ENCODE peak calls at places on chromosomes 11 and 22, in ten cellular contexts. V is KG1; W is A549; S is body of pancreas; E is CD4-positive, CD25-positive, alpha-beta regulatory T cell; N is activated T-helper 1 cell treated with Interleukin-2 at 50 U/mL for 16 hours; M is NCI-H1105 treated with DMSO at 0.1 percent for 48 hours; L is aorta; D is activated CD8-positive, alpha-beta memory T cell treated with anti-CD3 and anti-CD28 coated beads, Interleukin-2, amount 10 ng/mL, durations not matched to agents 7 days and 5 days; I is activated CD4-positive, CD25-positive, alpha-beta regulatory T cell. G is an unnamed sample.

GRCh38 chr11:115214644-115215305 is 289.4 kb downstream of the CADM1 start:
- DNase-seq in S (no peak), M (no peak), E (no peak), L (no peak), V (no peak), N (no peak), I (no peak), D (no peak), W (no peak), G (no peak)

GRCh38 chr22:29615705-29616104 is 12.3 kb downstream of the NF2 start:
- DNase-seq in W (no peak), I (no peak), E (no peak), S (no peak), L (no peak), D (no peak), M (no peak), V (no peak), N (no peak), G (no peak)

GRCh38 chr11:73140213-73141030 is 1.7 kb downstream of the FCHSD2 start:
- DNase-seq in M (peak), E (peak), W (peak), S (no peak), V (no peak), D (peak), I (no peak), L (no peak), N (no peak), G (no peak)

GRCh38 chr11:102187416-102188125 is 77.3 kb downstream of the YAP1 start:
- DNase-seq in E (no peak), I (no peak), M (no peak), V (no peak), W (no peak), L (no peak), N (no peak), D (no peak), S (no peak), G (no peak)

GRCh38 chr22:50304528-50305392 is 2.7 kb downstream of the PLXNB2 start:
- DNase-seq in S (no peak), W (peak), I (no peak), M (no peak), D (no peak), N (no peak), E (no peak), L (no peak), V (no peak), G (no peak)

GRCh38 chr11:23875407-23875950 is 621.4 kb upstream of the LUZP2 start:
- DNase-seq in N (no peak), V (no peak), W (no peak), S (no peak), D (no peak), L (no peak), M (no peak), I (no peak), E (no peak), G (no peak)

GRCh38 chr11:101864098-101864497 is 50.7 kb upstream of the CEP126 start:
- DNase-seq in S (no peak), E (no peak), I (no peak), D (no peak), W (no peak), M (no peak), V (no peak), N (no peak), L (no peak), G (no peak)

GRCh38 chr11:15968461-15969130 is 387.8 kb downstream of the SOX6 start:
- DNase-seq in M (no peak), I (no peak), W (no peak), E (no peak), D (no peak), N (no peak), S (no peak), V (no peak), L (no peak), G (no peak)

GRCh38 chr11:78414321-78415051 is 3.1 kb downstream of the GAB2 start:
- DNase-seq in E (peak), V (no peak), W (peak), L (no peak), D (no peak), N (no peak), M (peak), I (no peak), S (no peak), G (no peak)

GRCh38 chr11:100824041-100824440 is 137.0 kb downstream of the ARHGAP42 start:
- DNase-seq in L (no peak), M (no peak), V (no peak), W (no peak), I (no peak), E (no peak), S (no peak), N (no peak), D (no peak), G (no peak)

GRCh38 chr11:134390706-134391105 is 21.3 kb downstream of the B3GAT1 start:
- DNase-seq in V (no peak), M (no peak), S (no peak), E (no peak), L (no peak), W (no peak), I (no peak), N (no peak), D (no peak), G (no peak)

GRCh38 chr11:111840143-111840542 is 31.2 kb downstream of the ALG9 start:
- DNase-seq in S (no peak), W (no peak), L (no peak), V (no peak), M (no peak), I (no peak), N (no peak), D (no peak), E (no peak), G (no peak)

GRCh38 chr11:79592441-79593223 is 151.8 kb upstream of the TENM4 start:
- DNase-seq in V (no peak), W (no peak), I (no peak), D (no peak), L (no peak), M (peak), S (no peak), N (no peak), E (no peak), G (no peak)

GRCh38 chr11:65382804-65383368 is 440 bp upstream of the SLC25A45 start:
- DNase-seq in S (peak), W (no peak), D (no peak), E (no peak), M (no peak), V (no peak), N (no peak), L (no peak), I (no peak), G (no peak)

GRCh38 chr11:10326080-10326964 is 21.4 kb downstream of the ADM start:
- DNase-seq in V (no peak), D (no peak), I (no peak), L (no peak), N (no peak), M (no peak), W (peak), S (peak), E (no peak), G (no peak)

GRCh38 chr11:15801616-15802015 is 554.7 kb downstream of the SOX6 start:
- DNase-seq in W (no peak), V (no peak), D (no peak), N (no peak), M (no peak), I (no peak), E (no peak), L (no peak), S (no peak), G (no peak)

GRCh38 chr11:133898770-133899115 is 53.4 kb upstream of the SPATA19 start:
- DNase-seq in I (no peak), L (no peak), N (no peak), S (no peak), E (no peak), D (peak), M (no peak), V (no peak), W (no peak), G (no peak)

GRCh38 chr11:45902452-45903380 is 4.4 kb downstream of the FREY1 start:
- DNase-seq in V (no peak), L (peak), S (no peak), N (no peak), E (no peak), D (no peak), W (no peak), M (no peak), I (no peak), G (no peak)

GRCh38 chr11:134510641-134511040 is 98.6 kb upstream of the B3GAT1 start:
- DNase-seq in N (no peak), V (no peak), M (no peak), D (no peak), E (no peak), I (no peak), L (peak), W (no peak), S (peak), G (no peak)

GRCh38 chr22:34903416-34903815 is 162.5 kb upstream of the ISX start:
- DNase-seq in I (no peak), W (no peak), M (no peak), S (no peak), N (no peak), E (no peak), V (no peak), D (no peak), L (no peak), G (no peak)

GRCh38 chr11:131229221-131229620 is 141.2 kb upstream of the NTM start:
- DNase-seq in I (no peak), S (no peak), E (no peak), L (no peak), N (no peak), V (no peak), M (no peak), W (no peak), D (no peak), G (no peak)

GRCh38 chr22:36056980-36057379 is 28.4 kb upstream of the RBFOX2 start:
- DNase-seq in E (no peak), I (no peak), M (no peak), D (no peak), W (no peak), V (no peak), N (no peak), L (no peak), S (no peak), G (no peak)

GRCh38 chr22:25368271-25368670 is 148.8 kb downstream of the CRYBB2 start:
- DNase-seq in I (no peak), L (no peak), E (no peak), D (no peak), N (no peak), M (no peak), V (no peak), W (peak), S (no peak), G (no peak)

GRCh38 chr11:118621898-118622375 is 14.5 kb downstream of the PHLDB1 start:
- DNase-seq in E (no peak), M (no peak), W (no peak), D (no peak), S (no peak), V (no peak), I (no peak), N (no peak), L (no peak), G (no peak)

GRCh38 chr22:24928322-24928721 is 18.2 kb downstream of the LHFPL7 start:
- DNase-seq in E (no peak), I (no peak), L (no peak), M (no peak), V (no peak), S (no peak), N (no peak), D (no peak), W (no peak), G (no peak)

GRCh38 chr22:49586873-49587272 is 240.8 kb downstream of the BRD1 start:
- DNase-seq in S (no peak), D (no peak), M (no peak), L (peak), W (no peak), N (no peak), E (no peak), I (no peak), V (no peak), G (no peak)

GRCh38 chr22:28464179-28464578 is 215.5 kb downstream of the TTC28 start:
- DNase-seq in E (no peak), M (no peak), D (no peak), W (no peak), L (no peak), N (no peak), I (no peak), V (no peak), S (no peak), G (no peak)

GRCh38 chr11:1106387-1106786 is 31.7 kb downstream of the MUC2 start:
- DNase-seq in V (no peak), M (no peak), D (no peak), W (no peak), S (no peak), E (no peak), N (no peak), I (no peak), L (no peak), G (no peak)

GRCh38 chr11:14544611-14545010 is 24.4 kb upstream of the PSMA1 start:
- DNase-seq in W (no peak), I (no peak), S (no peak), V (no peak), L (no peak), M (no peak), N (no peak), E (no peak), D (no peak), G (no peak)

GRCh38 chr22:44026630-44027511 is 2.8 kb downstream of the PARVB start:
- DNase-seq in M (no peak), E (peak), L (peak), S (peak), I (peak), N (peak), V (peak), D (peak), W (no peak), G (peak)

GRCh38 chr11:63612181-63612580 is 2.1 kb downstream of the PLAAT3 start:
- DNase-seq in V (no peak), W (no peak), I (no peak), N (no peak), L (no peak), S (no peak), E (no peak), M (no peak), D (no peak), G (no peak)

GRCh38 chr22:24483966-24484545 is 11.1 kb upstream of the UPB1 start:
- DNase-seq in S (no peak), E (no peak), D (no peak), L (no peak), M (no peak), W (no peak), I (no peak), V (no peak), N (no peak), G (no peak)

GRCh38 chr11:20559523-20560300 is 39.7 kb upstream of the SLC6A5 start:
- DNase-seq in N (no peak), V (no peak), M (no peak), S (no peak), L (no peak), W (no peak), D (no peak), I (no peak), E (no peak), G (no peak)

GRCh38 chr11:121082670-121083069 is 18.4 kb upstream of the TECTA start:
- DNase-seq in E (no peak), L (no peak), N (no peak), I (no peak), M (no peak), W (no peak), S (no peak), V (no peak), D (no peak), G (no peak)

GRCh38 chr11:62000539-62001446 is 33.4 kb upstream of the FTH1 start:
- DNase-seq in V (no peak), N (no peak), E (no peak), M (no peak), W (no peak), L (peak), I (no peak), S (no peak), D (no peak), G (no peak)

GRCh38 chr22:48146426-48146825 is 1384.0 kb downstream of the TBC1D22A start:
- DNase-seq in V (no peak), N (no peak), I (no peak), M (peak), D (no peak), E (no peak), L (no peak), S (no peak), W (no peak), G (no peak)

GRCh38 chr11:107496011-107496410 is 38.4 kb upstream of the CWF19L2 start:
- DNase-seq in S (no peak), N (no peak), L (no peak), W (no peak), I (no peak), V (no peak), D (no peak), M (peak), E (no peak), G (no peak)

G was measured in T-helper 22 cell.